ENCODE peak calls at places on chromosomes 3 and 15, in five cellular contexts. H is cardiac fibroblast, X is mucosa of descending colon, K is dorsolateral prefrontal cortex, S is Caco-2. I is an unnamed sample.

GRCh38 chr3:51568041-51568440 is 29.5 kb downstream of the RAD54L2 start:
- DNase-seq in H (no peak), X (no peak), K (peak), S (peak), I (no peak)

GRCh38 chr3:35492846-35493245 is 146.5 kb upstream of the ARPP21 start:
- DNase-seq in H (no peak), X (no peak), K (no peak), S (no peak), I (no peak)

GRCh38 chr3:71493372-71493771 is 90.2 kb downstream of the FOXP1 start:
- DNase-seq in H (no peak), X (no peak), K (no peak), S (no peak), I (no peak)

GRCh38 chr3:119305271-119305670 is 11.1 kb downstream of the ARHGAP31 start:
- DNase-seq in H (peak), X (no peak), K (no peak), S (no peak), I (no peak)

GRCh38 chr3:169660709-169661566 is 2.6 kb downstream of the MECOM start:
- DNase-seq in H (peak), X (no peak), K (no peak), S (no peak), I (no peak)

GRCh38 chr3:120875989-120876388 is 32.0 kb upstream of the STXBP5L start:
- DNase-seq in H (peak), X (no peak), K (peak), S (no peak), I (no peak)

GRCh38 chr3:46695177-46695961 is 1.9 kb upstream of the ALS2CL start:
- DNase-seq in H (peak), X (no peak), K (peak), S (peak), I (no peak)

GRCh38 chr3:45551214-45552010 is 43.1 kb upstream of the LIMD1 start:
- DNase-seq in H (peak), X (peak), K (peak), S (no peak), I (peak)

GRCh38 chr3:17741621-17742091 is 775 bp downstream of the TBC1D5 start:
- DNase-seq in H (peak), X (no peak), K (peak), S (no peak), I (peak)

GRCh38 chr3:194761384-194761783 is 75.7 kb downstream of the FAM43A start:
- DNase-seq in H (no peak), X (no peak), K (no peak), S (no peak), I (no peak)

GRCh38 chr3:90054306-90054705 is 946.9 kb downstream of the EPHA3 start:
- DNase-seq in H (no peak), X (no peak), K (no peak), S (no peak), I (no peak)

GRCh38 chr15:101145362-101145761 is 106.5 kb downstream of the CHSY1 start:
- DNase-seq in H (peak), X (no peak), K (no peak), S (no peak), I (no peak)

GRCh38 chr3:21734746-21735145 is 16.3 kb downstream of the ZNF385D start:
- DNase-seq in H (peak), X (no peak), K (no peak), S (no peak), I (no peak)

GRCh38 chr3:56874269-56874668 is 72.5 kb upstream of the ARHGEF3 start:
- DNase-seq in H (no peak), X (no peak), K (no peak), S (no peak), I (no peak)

GRCh38 chr15:70165811-70166284 is 68.1 kb upstream of the TLE3 start:
- DNase-seq in H (no peak), X (no peak), K (no peak), S (no peak), I (no peak)

GRCh38 chr3:195458188-195458800 is 15.5 kb upstream of the ACAP2 start:
- DNase-seq in H (peak), X (no peak), K (no peak), S (no peak), I (no peak)

GRCh38 chr3:127786358-127787070 is 35.8 kb downstream of the MGLL start:
- DNase-seq in H (peak), X (peak), K (peak), S (no peak), I (peak)

GRCh38 chr3:908839-909238 is 184.0 kb upstream of the CNTN6 start:
- DNase-seq in H (peak), X (no peak), K (no peak), S (peak), I (no peak)

GRCh38 chr15:33547876-33548275 is 237.1 kb downstream of the RYR3 start:
- DNase-seq in H (peak), X (no peak), K (no peak), S (peak), I (no peak)

GRCh38 chr3:167884481-167884880 is 149.0 kb downstream of the SERPINI1 start:
- DNase-seq in H (no peak), X (no peak), K (no peak), S (no peak), I (no peak)

GRCh38 chr3:170226426-170226960 is 4.3 kb downstream of the PRKCI start:
- DNase-seq in H (no peak), X (no peak), K (no peak), S (no peak), I (no peak)

GRCh38 chr3:111768571-111769100 is 90.4 kb upstream of the PHLDB2 start:
- DNase-seq in H (peak), X (no peak), K (no peak), S (no peak), I (peak)

GRCh38 chr3:58045084-58045483 is 36.9 kb downstream of the FLNB start:
- DNase-seq in H (peak), X (no peak), K (no peak), S (no peak), I (no peak)
- TF ChIP-seq CTCF in H (no peak), X (no peak), K (no peak), S (no peak), I (no peak)

DNA sequence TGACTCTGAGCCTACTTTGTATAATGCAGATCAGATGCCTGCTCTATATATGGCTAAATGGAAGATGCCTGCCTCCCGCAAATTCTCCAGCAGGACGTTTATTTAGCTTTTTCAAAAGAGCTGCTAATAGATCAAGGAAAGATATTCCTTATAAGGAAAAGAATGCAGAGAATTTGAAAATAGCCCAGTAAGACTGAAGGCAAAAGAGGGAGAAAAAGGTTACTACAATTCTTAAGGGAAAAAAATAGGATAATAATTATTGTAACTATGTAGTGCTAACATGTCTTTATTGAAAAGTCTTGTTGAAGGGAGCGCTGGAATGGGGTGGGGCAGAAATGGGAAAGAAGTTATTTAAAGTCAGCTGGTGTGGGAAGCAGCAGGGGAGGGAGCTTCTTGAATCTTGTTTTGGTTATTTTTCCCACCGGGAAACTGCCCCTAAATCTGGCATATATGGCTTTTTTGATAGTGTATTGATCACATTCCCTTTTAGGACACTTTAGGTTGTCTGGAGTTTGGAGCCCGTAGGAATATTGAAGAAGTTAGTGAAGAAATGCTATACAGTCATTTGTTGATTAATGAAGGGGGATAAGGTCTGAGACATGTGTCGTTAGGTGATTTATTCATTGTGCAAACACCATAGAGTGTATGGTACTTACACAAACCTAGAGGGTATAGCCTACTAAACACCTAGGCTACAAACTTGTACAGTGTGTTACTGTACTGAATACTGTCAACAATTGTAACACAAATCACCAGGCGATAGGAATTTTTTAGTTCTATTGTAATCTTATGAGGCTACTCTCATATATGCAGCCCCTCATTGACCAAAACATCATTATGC is 3.1 kb downstream of the TPM1 start:
- DNase-seq in H (peak), X (no peak), K (no peak), S (no peak), I (no peak)
- H3K4me3 ChIP-seq in H (peak), X (no peak), K (peak), S (no peak), I (peak)

GRCh38 chr15:75202251-75203016 is 752 bp downstream of the C15orf39 start:
- DNase-seq in H (peak), X (peak), K (peak), S (peak), I (no peak)
- TF ChIP-seq CTCF in H (no peak), X (no peak), K (no peak), S (no peak), I (no peak)

GRCh38 chr3:53493618-53493996 is 804 bp upstream of the CACNA1D start:
- DNase-seq in H (no peak), X (no peak), K (no peak), S (no peak), I (no peak)
- H3K4me3 ChIP-seq in H (no peak), X (peak), K (peak), S (peak), I (no peak)

GRCh38 chr3:188177721-188178120 is 23.8 kb downstream of the LPP start:
- DNase-seq in H (no peak), X (no peak), K (no peak), S (no peak), I (no peak)

GRCh38 chr3:188176884-188177283 is 22.9 kb downstream of the LPP start:
- DNase-seq in H (no peak), X (no peak), K (no peak), S (no peak), I (no peak)

GRCh38 chr3:188178293-188178950 is 24.5 kb downstream of the LPP start:
- DNase-seq in H (no peak), X (no peak), K (no peak), S (no peak), I (no peak)

GRCh38 chr3:188180114-188180513 is 26.2 kb downstream of the LPP start:
- DNase-seq in H (no peak), X (no peak), K (no peak), S (no peak), I (no peak)

GRCh38 chr3:188179006-188179966 is 25.3 kb downstream of the LPP start:
- DNase-seq in H (peak), X (no peak), K (no peak), S (no peak), I (no peak)
- TF ChIP-seq CTCF in H (no peak), X (no peak), K (no peak), S (no peak), I (peak)

DNA sequence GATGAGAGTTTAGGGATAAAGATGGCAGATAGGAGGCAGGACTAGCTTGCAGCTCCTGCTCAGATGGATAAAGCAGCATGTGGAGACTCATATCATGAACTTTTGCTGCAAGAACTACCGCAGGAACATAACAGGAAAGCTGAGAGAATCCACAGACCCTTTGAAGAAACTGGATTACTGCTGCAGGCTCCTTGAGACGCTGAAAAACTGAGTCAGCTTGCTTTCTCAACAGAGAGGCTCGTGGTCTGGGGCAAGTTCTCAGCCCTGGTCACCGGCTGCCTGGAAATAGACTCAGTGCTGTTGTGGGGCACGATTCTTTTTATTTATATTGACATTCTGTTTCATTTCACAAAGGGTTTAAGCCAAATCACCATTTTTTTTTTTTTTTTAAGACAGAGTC is 28.8 kb upstream of the TRIM59 start:
- DNase-seq in H (peak), X (no peak), K (no peak), S (no peak), I (no peak)
- H3K4me3 ChIP-seq in H (no peak), X (no peak), K (no peak), S (no peak), I (no peak)

DNA sequence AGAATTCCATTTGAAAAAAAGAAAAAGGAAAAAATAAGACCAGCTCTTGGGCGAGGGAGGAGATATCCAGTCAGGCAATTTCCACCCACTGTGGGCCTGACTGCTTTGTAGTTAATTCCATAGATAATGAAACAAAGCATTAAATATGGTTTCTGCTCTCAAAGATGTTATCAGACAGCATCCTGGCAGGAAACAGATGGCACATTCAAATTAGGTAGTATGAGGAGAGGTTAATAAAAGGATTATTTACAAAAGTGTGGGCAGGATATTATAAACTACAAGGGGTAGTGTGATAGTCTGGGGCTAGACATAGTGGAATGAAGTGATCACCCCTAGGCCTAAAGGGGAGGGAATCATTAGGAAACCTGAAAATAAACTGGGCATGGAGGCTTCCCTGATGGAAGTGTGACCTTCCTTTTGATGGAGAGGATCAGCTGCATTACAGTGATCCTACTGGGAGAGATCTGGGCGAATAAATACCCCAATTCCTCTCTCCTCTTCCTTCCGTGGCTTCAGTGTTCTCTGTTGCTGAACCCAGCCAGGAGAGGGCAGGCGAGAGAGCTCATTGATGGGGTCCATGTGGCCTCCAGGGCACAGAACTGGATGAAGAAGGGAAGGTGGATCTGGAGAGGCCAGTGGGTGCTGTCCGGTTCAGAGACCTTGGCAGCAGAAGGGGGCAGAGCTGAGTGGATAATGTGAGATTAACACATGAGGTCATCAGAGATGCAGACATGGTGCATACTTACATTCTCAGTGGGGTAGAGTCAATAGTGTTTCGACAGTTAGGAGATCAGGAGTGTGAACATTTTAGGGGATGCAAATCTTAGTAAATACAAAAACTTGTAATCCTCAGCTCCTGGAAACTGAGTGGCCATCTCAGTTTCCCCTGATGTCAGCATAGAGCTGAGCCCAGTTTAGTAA is 193.5 kb downstream of the CLSTN2 start:
- DNase-seq in H (peak), X (no peak), K (no peak), S (peak), I (no peak)
- TF ChIP-seq CTCF in H (peak), X (no peak), K (peak), S (peak), I (peak)

GRCh38 chr3:184785856-184786255 is 26.1 kb upstream of the VPS8 start:
- DNase-seq in H (peak), X (no peak), K (no peak), S (no peak), I (no peak)
- H3K4me3 ChIP-seq in H (peak), X (no peak), K (no peak), S (no peak), I (peak)

I was measured in BJ.